ENCODE peak calls at places on chromosome 10, in seven cellular contexts. D is hypothalamus, S is H9, O is H54, T is HEK293T, B is GOT3, J is RPMI8226. E is an unnamed sample.
A peak's percentile ranks its signal among the peaks of the same experiment; 100 is the strongest.

GRCh38 chr10:43249151-43249961 is 17.5 kb downstream of the RASGEF1A start:
- DNase-seq in S (peak; percentile 23), O (no peak), D (no peak), J (no peak), T (no peak), B (no peak), E (no peak)

GRCh38 chr10:34124522-34125035 is 690.5 kb downstream of the PARD3 start:
- DNase-seq in J (peak; percentile 10), D (no peak), T (no peak), O (peak; percentile 72), S (no peak), B (no peak), E (peak; percentile 12)

GRCh38 chr10:119669331-119669730 is 18.2 kb downstream of the BAG3 start:
- DNase-seq in J (no peak), D (no peak), T (no peak), O (no peak), B (no peak), S (no peak), E (no peak)

GRCh38 chr10:120945801-120946302 is 94.7 kb downstream of the WDR11 start:
- DNase-seq in S (no peak), B (no peak), O (no peak), J (no peak), D (peak; percentile 72), T (no peak), E (no peak)

GRCh38 chr10:96448021-96448457 is 65.7 kb downstream of the TLL2 start:
- DNase-seq in B (no peak), D (no peak), J (no peak), T (no peak), O (peak; percentile 14), S (no peak), E (no peak)

GRCh38 chr10:112330154-112330553 is 43.8 kb upstream of the ACSL5 start:
- DNase-seq in B (no peak), T (no peak), D (no peak), S (no peak), O (no peak), J (no peak), E (no peak)

GRCh38 chr10:119370046-119370770 is 162.8 kb downstream of the GRK5 start:
- DNase-seq in D (no peak), S (no peak), J (no peak), O (no peak), B (no peak), T (no peak), E (no peak)

GRCh38 chr10:25808372-25808771 is 125.7 kb upstream of the MYO3A start:
- DNase-seq in J (no peak), S (no peak), T (no peak), O (no peak), B (no peak), D (no peak), E (no peak)

GRCh38 chr10:52443419-52444388 is 129.6 kb downstream of the DKK1 start:
- DNase-seq in D (no peak), T (no peak), S (no peak), O (no peak), J (no peak), B (no peak), E (no peak)

GRCh38 chr10:15201589-15202300 is 33.3 kb upstream of the NMT2 start:
- DNase-seq in B (no peak), T (no peak), J (no peak), O (no peak), D (no peak), S (no peak), E (peak; percentile 7)

GRCh38 chr10:61136151-61136550 is 192.2 kb upstream of the RHOBTB1 start:
- DNase-seq in S (peak; percentile 31), O (peak; percentile 1), T (no peak), B (no peak), D (no peak), J (no peak), E (no peak)

GRCh38 chr10:13891542-13892431 is 305.0 kb downstream of the PRPF18 start:
- DNase-seq in B (no peak), O (peak; percentile 38), D (no peak), T (peak; percentile 74), J (no peak), S (no peak), E (no peak)

GRCh38 chr10:117374506-117375359 is 507 bp downstream of the PDZD8 start:
- DNase-seq in S (peak; percentile 43), T (peak; percentile 27), J (peak; percentile 44), B (no peak), O (peak; percentile 34), D (peak; percentile 51), E (peak; percentile 12)

GRCh38 chr10:46223626-46224413 is 63.0 kb upstream of the ANTXRL start:
- DNase-seq in S (no peak), O (no peak), J (no peak), D (no peak), T (no peak), B (no peak), E (no peak)

GRCh38 chr10:52215745-52216361 is 98.2 kb upstream of the DKK1 start:
- DNase-seq in J (peak; percentile 56), O (no peak), D (no peak), T (peak; percentile 61), S (no peak), B (no peak), E (no peak)

GRCh38 chr10:24518981-24519597 is 204.6 kb downstream of the ARHGAP21 start:
- DNase-seq in S (peak; percentile 65), O (peak; percentile 56), J (peak; percentile 55), T (peak; percentile 74), B (no peak), D (no peak), E (peak; percentile 30)

GRCh38 chr10:18955041-18955440 is 93.6 kb upstream of the MALRD1 start:
- DNase-seq in D (no peak), J (no peak), B (no peak), S (no peak), T (no peak), O (no peak), E (no peak)

GRCh38 chr10:107548301-107548700 is 383.8 kb upstream of the SORCS1 start:
- DNase-seq in T (no peak), D (no peak), S (peak; percentile 48), O (no peak), J (no peak), B (no peak), E (no peak)

GRCh38 chr10:17512341-17513001 is 58.1 kb upstream of the ST8SIA6 start:
- DNase-seq in D (no peak), S (no peak), T (no peak), O (peak; percentile 25), B (peak; percentile 26), J (no peak), E (peak; percentile 87)

GRCh38 chr10:34584164-34584563 is 230.9 kb downstream of the PARD3 start:
- DNase-seq in T (no peak), O (no peak), B (no peak), D (no peak), S (no peak), J (no peak), E (no peak)

GRCh38 chr10:33344676-33345075 is 10.2 kb upstream of the NRP1 start:
- DNase-seq in T (no peak), O (no peak), S (no peak), D (no peak), J (no peak), B (no peak), E (no peak)

GRCh38 chr10:5283305-5284158 is 81.2 kb upstream of the UCN3 start:
- DNase-seq in S (peak; percentile 70), O (no peak), J (peak; percentile 66), D (no peak), T (peak; percentile 48), B (no peak), E (no peak)

GRCh38 chr10:86681047-86681446 is 12.7 kb downstream of the LDB3 start:
- DNase-seq in J (peak; percentile 35), T (no peak), D (no peak), O (no peak), S (no peak), B (no peak), E (no peak)

GRCh38 chr10:70742537-70743429 is 42.4 kb downstream of the TBATA start:
- DNase-seq in D (no peak), T (no peak), B (no peak), S (no peak), O (no peak), J (no peak), E (no peak)

GRCh38 chr10:14757996-14758395 is 16.7 kb downstream of the FAM107B start:
- DNase-seq in B (no peak), J (no peak), D (no peak), S (no peak), O (no peak), T (no peak), E (no peak)

GRCh38 chr10:79018591-79019011 is 50.2 kb upstream of the ZMIZ1 start:
- DNase-seq in J (no peak), O (no peak), T (no peak), D (no peak), S (no peak), B (no peak), E (no peak)

GRCh38 chr10:62654966-62655336 is 149.6 kb upstream of the ADO start:
- DNase-seq in O (no peak), J (no peak), B (no peak), D (no peak), S (no peak), T (no peak), E (no peak)

GRCh38 chr10:94210465-94211186 is 152.1 kb downstream of the NOC3L start:
- DNase-seq in B (no peak), S (no peak), D (no peak), O (no peak), T (no peak), J (no peak), E (no peak)

GRCh38 chr10:6351540-6351939 is 148.8 kb downstream of the PFKFB3 start:
- DNase-seq in D (no peak), B (no peak), O (no peak), T (no peak), S (no peak), J (no peak), E (no peak)